ENCODE peak calls at places on chromosome 9, in nine cellular contexts. One of them, this sample, is unnamed.

GRCh38 chr9:76717611-76718010 is 46.6 kb upstream of the PCA3 start:
- DNase-seq in heart left ventricle: no peak
- DNase-seq in uterus: no peak
- DNase-seq in Peyer's patch: no peak
- DNase-seq in body of pancreas: no peak
- DNase-seq in suprapubic skin: no peak
- DNase-seq in ovary: no peak
- DNase-seq in A549: no peak
- DNase-seq in breast epithelium: no peak
- DNase-seq in this sample: no peak

GRCh38 chr9:109640232-109641078 is 139.5 kb upstream of the PALM2AKAP2 start:
- DNase-seq in heart left ventricle: peak
- DNase-seq in uterus: peak
- DNase-seq in Peyer's patch: no peak
- DNase-seq in body of pancreas: peak
- DNase-seq in suprapubic skin: peak
- DNase-seq in ovary: peak
- DNase-seq in A549: peak
- DNase-seq in breast epithelium: no peak
- DNase-seq in this sample: peak

GRCh38 chr9:110081395-110081794 is 126.6 kb downstream of the C9orf152 start:
- DNase-seq in heart left ventricle: peak
- DNase-seq in uterus: no peak
- DNase-seq in Peyer's patch: no peak
- DNase-seq in body of pancreas: no peak
- DNase-seq in suprapubic skin: no peak
- DNase-seq in ovary: no peak
- DNase-seq in A549: no peak
- DNase-seq in breast epithelium: no peak
- DNase-seq in this sample: no peak

GRCh38 chr9:123358181-123358894 is 2.3 kb downstream of the CRB2 start:
- DNase-seq in heart left ventricle: no peak
- DNase-seq in uterus: no peak
- DNase-seq in Peyer's patch: no peak
- DNase-seq in body of pancreas: no peak
- DNase-seq in suprapubic skin: no peak
- DNase-seq in ovary: no peak
- DNase-seq in A549: no peak
- DNase-seq in breast epithelium: no peak
- DNase-seq in this sample: no peak

GRCh38 chr9:123814526-123814925 is 115.4 kb downstream of the DENND1A start:
- DNase-seq in heart left ventricle: no peak
- DNase-seq in uterus: no peak
- DNase-seq in Peyer's patch: no peak
- DNase-seq in body of pancreas: no peak
- DNase-seq in suprapubic skin: no peak
- DNase-seq in ovary: no peak
- DNase-seq in A549: no peak
- DNase-seq in breast epithelium: no peak
- DNase-seq in this sample: no peak

GRCh38 chr9:112820886-112821285 is 69.8 kb downstream of the SLC46A2 start:
- DNase-seq in heart left ventricle: no peak
- DNase-seq in uterus: no peak
- DNase-seq in Peyer's patch: no peak
- DNase-seq in body of pancreas: no peak
- DNase-seq in suprapubic skin: no peak
- DNase-seq in ovary: no peak
- DNase-seq in A549: no peak
- DNase-seq in breast epithelium: no peak
- DNase-seq in this sample: no peak

GRCh38 chr9:124526174-124526573 is 19.0 kb upstream of the NR5A1 start:
- DNase-seq in heart left ventricle: no peak
- DNase-seq in uterus: no peak
- DNase-seq in Peyer's patch: no peak
- DNase-seq in body of pancreas: no peak
- DNase-seq in suprapubic skin: no peak
- DNase-seq in ovary: no peak
- DNase-seq in A549: no peak
- DNase-seq in breast epithelium: no peak
- DNase-seq in this sample: no peak

GRCh38 chr9:38634315-38634714 is 13.9 kb upstream of the ANKRD18A start:
- DNase-seq in heart left ventricle: no peak
- DNase-seq in uterus: no peak
- DNase-seq in Peyer's patch: no peak
- DNase-seq in body of pancreas: no peak
- DNase-seq in suprapubic skin: no peak
- DNase-seq in ovary: no peak
- DNase-seq in A549: no peak
- DNase-seq in breast epithelium: no peak
- DNase-seq in this sample: no peak

GRCh38 chr9:27432308-27432707 is 91.8 kb upstream of the IFNK start:
- DNase-seq in heart left ventricle: no peak
- DNase-seq in uterus: no peak
- DNase-seq in Peyer's patch: no peak
- DNase-seq in body of pancreas: no peak
- DNase-seq in suprapubic skin: no peak
- DNase-seq in ovary: no peak
- DNase-seq in A549: no peak
- DNase-seq in breast epithelium: no peak
- DNase-seq in this sample: no peak

GRCh38 chr9:134501266-134502181 is 140.1 kb upstream of the COL5A1 start:
- DNase-seq in heart left ventricle: no peak
- DNase-seq in uterus: no peak
- DNase-seq in Peyer's patch: peak
- DNase-seq in body of pancreas: no peak
- DNase-seq in suprapubic skin: no peak
- DNase-seq in ovary: no peak
- DNase-seq in A549: no peak
- DNase-seq in breast epithelium: no peak
- DNase-seq in this sample: no peak

GRCh38 chr9:133485531-133486260 is 6.8 kb upstream of the SLC2A6 start:
- DNase-seq in heart left ventricle: no peak
- DNase-seq in uterus: no peak
- DNase-seq in Peyer's patch: no peak
- DNase-seq in body of pancreas: no peak
- DNase-seq in suprapubic skin: no peak
- DNase-seq in ovary: no peak
- DNase-seq in A549: peak
- DNase-seq in breast epithelium: no peak
- DNase-seq in this sample: no peak
- H3K4me3 ChIP-seq in heart left ventricle: no peak
- H3K4me3 ChIP-seq in uterus: no peak
- H3K4me3 ChIP-seq in Peyer's patch: no peak
- H3K4me3 ChIP-seq in body of pancreas: no peak
- H3K4me3 ChIP-seq in suprapubic skin: no peak
- H3K4me3 ChIP-seq in ovary: no peak
- H3K4me3 ChIP-seq in A549: no peak
- H3K4me3 ChIP-seq in breast epithelium: no peak
- H3K4me3 ChIP-seq in this sample: no peak

DNA sequence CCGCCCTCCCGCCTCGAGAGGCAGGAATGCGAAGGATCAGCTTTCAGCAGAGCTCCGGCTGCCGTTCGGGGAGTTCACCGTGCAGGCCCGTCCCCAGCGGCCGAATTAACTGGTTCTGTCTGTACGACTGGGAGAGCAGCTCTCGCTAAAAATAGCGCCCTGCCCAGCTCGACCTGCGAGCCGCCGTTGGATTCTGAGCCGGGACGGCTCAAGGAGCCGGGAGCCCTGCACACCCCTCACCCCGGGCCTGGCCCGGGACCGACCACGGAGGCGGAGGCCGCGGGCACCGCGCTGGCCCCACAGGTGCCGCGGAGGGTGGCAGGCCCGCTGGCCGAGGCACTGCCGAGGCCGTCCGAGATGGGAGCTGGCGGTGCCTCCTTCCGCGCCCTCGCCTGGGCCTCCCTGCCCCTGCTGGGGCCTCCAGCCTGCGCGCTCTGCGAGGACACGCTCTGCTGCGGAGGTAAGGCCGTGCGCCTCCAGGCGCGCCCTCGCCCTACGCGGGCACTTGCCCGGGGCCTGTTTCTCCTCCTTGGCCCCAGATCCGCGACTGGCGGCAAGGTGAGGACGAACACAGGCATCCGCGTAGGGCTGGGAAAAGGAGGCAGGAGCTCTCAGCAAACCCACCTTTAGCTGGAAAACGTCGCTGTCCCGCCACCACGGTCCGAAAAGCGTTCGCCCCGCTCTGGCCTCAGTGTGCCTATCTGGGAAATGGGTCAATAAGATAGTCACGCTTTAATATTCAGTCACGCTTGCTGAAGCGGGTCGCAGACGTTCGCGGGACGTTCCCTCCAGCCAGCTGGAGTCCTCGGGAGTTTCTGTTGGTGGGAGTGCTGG is 53.0 kb upstream of the DAB2IP start:
- DNase-seq in heart left ventricle: peak
- DNase-seq in uterus: peak
- DNase-seq in Peyer's patch: peak
- DNase-seq in body of pancreas: peak
- DNase-seq in suprapubic skin: peak
- DNase-seq in ovary: peak
- DNase-seq in A549: no peak
- DNase-seq in breast epithelium: peak
- DNase-seq in this sample: peak
- TF ChIP-seq POLR2A in heart left ventricle: no peak
- TF ChIP-seq POLR2A in uterus: peak
- TF ChIP-seq POLR2A in Peyer's patch: no peak
- TF ChIP-seq POLR2A in body of pancreas: peak
- TF ChIP-seq POLR2A in suprapubic skin: no peak
- TF ChIP-seq POLR2A in ovary: no peak
- TF ChIP-seq POLR2A in A549: no peak
- TF ChIP-seq POLR2A in breast epithelium: peak
- TF ChIP-seq POLR2A in this sample: no peak

DNA sequence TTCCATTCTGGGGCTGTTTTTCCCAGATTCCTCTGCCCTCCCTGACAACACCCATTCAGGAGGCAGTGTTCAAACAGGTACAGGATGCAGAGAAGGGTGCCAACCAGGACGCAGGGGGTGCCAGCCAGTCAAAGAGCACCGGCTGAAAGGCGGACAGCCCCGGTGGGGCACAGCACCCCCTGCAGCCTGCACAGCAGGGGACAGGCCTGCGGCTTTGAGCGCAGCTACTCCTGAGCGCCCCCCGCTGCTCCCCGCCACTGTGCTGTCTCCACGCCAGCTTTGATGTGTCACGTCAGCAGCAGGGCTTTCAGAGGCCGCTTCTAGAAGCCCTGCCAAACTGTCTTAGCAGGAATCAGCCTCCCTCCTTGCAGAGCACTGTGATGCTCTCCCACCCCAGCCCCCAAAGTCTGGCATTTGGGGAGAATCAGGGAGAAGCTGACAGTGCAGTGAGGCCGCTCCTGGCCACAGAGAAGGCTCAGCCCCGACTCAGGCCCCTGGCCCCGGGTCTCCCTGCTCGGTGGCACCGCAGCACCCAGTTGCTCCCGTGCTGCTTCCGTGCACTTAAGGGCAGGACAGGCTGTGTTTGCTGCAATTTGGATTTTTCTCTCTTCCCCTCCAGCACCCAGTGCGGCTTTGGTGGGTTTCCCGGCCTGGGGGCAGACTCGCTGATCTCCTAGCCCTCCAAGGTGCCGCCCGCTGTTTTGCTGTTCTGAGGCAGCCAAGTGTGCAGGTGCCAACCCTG is 20.3 kb downstream of the AK8 start:
- DNase-seq in heart left ventricle: no peak
- DNase-seq in uterus: no peak
- DNase-seq in Peyer's patch: no peak
- DNase-seq in body of pancreas: no peak
- DNase-seq in suprapubic skin: no peak
- DNase-seq in ovary: no peak
- DNase-seq in A549: no peak
- DNase-seq in breast epithelium: no peak
- DNase-seq in this sample: no peak
- TF ChIP-seq CTCF in heart left ventricle: no peak
- TF ChIP-seq CTCF in uterus: no peak
- TF ChIP-seq CTCF in Peyer's patch: no peak
- TF ChIP-seq CTCF in body of pancreas: no peak
- TF ChIP-seq CTCF in suprapubic skin: peak
- TF ChIP-seq CTCF in ovary: no peak
- TF ChIP-seq CTCF in A549: no peak
- TF ChIP-seq CTCF in breast epithelium: no peak
- TF ChIP-seq CTCF in this sample: no peak

GRCh38 chr9:128375865-128376264 is 4.7 kb downstream of the URM1 start:
- DNase-seq in heart left ventricle: no peak
- DNase-seq in uterus: no peak
- DNase-seq in Peyer's patch: no peak
- DNase-seq in body of pancreas: no peak
- DNase-seq in suprapubic skin: no peak
- DNase-seq in ovary: no peak
- DNase-seq in A549: no peak
- DNase-seq in breast epithelium: no peak
- DNase-seq in this sample: no peak

GRCh38 chr9:128371622-128372117 is 496 bp downstream of the URM1 start:
- DNase-seq in heart left ventricle: no peak
- DNase-seq in uterus: no peak
- DNase-seq in Peyer's patch: no peak
- DNase-seq in body of pancreas: no peak
- DNase-seq in suprapubic skin: no peak
- DNase-seq in ovary: no peak
- DNase-seq in A549: no peak
- DNase-seq in breast epithelium: no peak
- DNase-seq in this sample: no peak

GRCh38 chr9:128372784-128373183 is 1.6 kb downstream of the URM1 start:
- DNase-seq in heart left ventricle: no peak
- DNase-seq in uterus: no peak
- DNase-seq in Peyer's patch: no peak
- DNase-seq in body of pancreas: no peak
- DNase-seq in suprapubic skin: no peak
- DNase-seq in ovary: no peak
- DNase-seq in A549: no peak
- DNase-seq in breast epithelium: no peak
- DNase-seq in this sample: no peak

GRCh38 chr9:128372188-128372641 is 1.0 kb downstream of the URM1 start:
- DNase-seq in heart left ventricle: no peak
- DNase-seq in uterus: no peak
- DNase-seq in Peyer's patch: no peak
- DNase-seq in body of pancreas: no peak
- DNase-seq in suprapubic skin: no peak
- DNase-seq in ovary: no peak
- DNase-seq in A549: no peak
- DNase-seq in breast epithelium: no peak
- DNase-seq in this sample: no peak

DNA sequence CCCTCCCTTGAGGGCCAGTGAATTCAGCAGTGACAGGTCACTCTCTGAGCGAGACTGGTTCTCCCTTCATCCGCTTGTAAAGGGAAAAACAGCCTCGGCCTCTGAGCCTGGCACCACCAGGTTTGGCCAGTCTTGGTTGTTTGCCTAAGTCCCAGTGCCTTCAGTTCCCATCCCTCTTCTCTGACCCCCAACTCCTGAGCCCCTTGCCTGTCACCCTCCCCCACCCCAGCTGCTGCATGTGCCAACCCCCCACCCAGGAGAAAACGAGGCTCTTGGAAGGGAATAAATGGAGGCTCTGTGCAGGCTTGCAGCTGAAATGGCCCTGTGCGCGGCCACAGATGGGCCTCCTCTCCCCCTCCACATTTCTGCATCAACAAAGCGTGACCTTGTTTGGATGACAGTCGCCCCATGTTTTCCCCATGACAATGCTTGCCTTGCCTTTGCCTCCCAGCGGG is 3.1 kb downstream of the URM1 start:
- DNase-seq in heart left ventricle: no peak
- DNase-seq in uterus: no peak
- DNase-seq in Peyer's patch: no peak
- DNase-seq in body of pancreas: no peak
- DNase-seq in suprapubic skin: no peak
- DNase-seq in ovary: no peak
- DNase-seq in A549: no peak
- DNase-seq in breast epithelium: no peak
- DNase-seq in this sample: no peak
- H3K4me3 ChIP-seq in heart left ventricle: no peak
- H3K4me3 ChIP-seq in uterus: no peak
- H3K4me3 ChIP-seq in Peyer's patch: no peak
- H3K4me3 ChIP-seq in body of pancreas: no peak
- H3K4me3 ChIP-seq in suprapubic skin: no peak
- H3K4me3 ChIP-seq in ovary: no peak
- H3K4me3 ChIP-seq in A549: no peak
- H3K4me3 ChIP-seq in breast epithelium: no peak
- H3K4me3 ChIP-seq in this sample: no peak